ENCODE peak calls at places on chromosome X, in five cellular contexts. X is lower leg skin; W is HepG2; Y is tibial artery; B is CD8-positive, alpha-beta T cell. L is an unnamed sample.
A peak's percentile ranks its signal among the peaks of the same experiment; 100 is the strongest.

GRCh38 chrX:21438792-21439191 is 64.6 kb downstream of the CNKSR2 start:
- DNase-seq in Y (no peak), W (no peak), X (no peak), B (no peak), L (no peak)

GRCh38 chrX:74242050-74242449 is 61.9 kb upstream of the ZCCHC13 start:
- DNase-seq in B (no peak), W (peak; percentile 89), X (no peak), Y (no peak), L (no peak)

GRCh38 chrX:148049441-148049840 is 68.3 kb downstream of the FMR1NB start:
- DNase-seq in W (peak; percentile 22), B (no peak), Y (no peak), X (no peak), L (no peak)

GRCh38 chrX:69152398-69152797 is 12.9 kb downstream of the PJA1 start:
- DNase-seq in Y (peak; percentile 48), X (no peak), W (peak; percentile 21), B (no peak), L (peak; percentile 49)

GRCh38 chrX:106150701-106151100 is 17.4 kb upstream of the PWWP3B start:
- DNase-seq in W (no peak), Y (no peak), X (no peak), B (no peak), L (no peak)

GRCh38 chrX:1190596-1191145 is 21.8 kb downstream of the CRLF2 start:
- DNase-seq in Y (no peak), B (no peak), X (no peak), W (no peak), L (no peak)

GRCh38 chrX:63529961-63530360 is 178.8 kb upstream of the SPIN4 start:
- DNase-seq in B (no peak), W (no peak), Y (no peak), X (no peak), L (no peak)

GRCh38 chrX:133638285-133638684 is 223.0 kb upstream of the GPC4 start:
- DNase-seq in W (no peak), B (no peak), Y (no peak), X (no peak), L (no peak)

GRCh38 chrX:23788946-23789345 is 6.0 kb downstream of the SAT1 start:
- DNase-seq in B (no peak), X (no peak), W (no peak), Y (no peak), L (no peak)

GRCh38 chrX:7330551-7330950 is 182.6 kb upstream of the PUDP start:
- DNase-seq in X (no peak), Y (no peak), W (no peak), B (no peak), L (no peak)

GRCh38 chrX:17432158-17432557 is 57.2 kb downstream of the NHS start:
- DNase-seq in X (no peak), B (no peak), Y (no peak), W (no peak), L (no peak)

GRCh38 chrX:69077895-69078455 is 87.3 kb downstream of the PJA1 start:
- DNase-seq in B (no peak), W (no peak), Y (no peak), X (no peak), L (no peak)

GRCh38 chrX:96715412-96715940 is 30.8 kb downstream of the DIAPH2 start:
- DNase-seq in X (no peak), Y (no peak), B (no peak), W (no peak), L (peak; percentile 22)

GRCh38 chrX:9252182-9252581 is 212.7 kb upstream of the TBL1X start:
- DNase-seq in B (no peak), X (no peak), Y (no peak), W (no peak), L (no peak)

GRCh38 chrX:28997716-28998115 is 410.5 kb downstream of the IL1RAPL1 start:
- DNase-seq in Y (no peak), B (no peak), W (no peak), X (no peak), L (no peak)

GRCh38 chrX:103440621-103441020 is 64.3 kb downstream of the BEX3 start:
- DNase-seq in X (no peak), Y (no peak), W (no peak), B (no peak), L (no peak)

GRCh38 chrX:153825042-153825441 is 5.3 kb downstream of the PDZD4 start:
- DNase-seq in X (no peak), W (no peak), B (no peak), Y (no peak), L (no peak)

GRCh38 chrX:24594531-24594930 is 52.6 kb downstream of the PCYT1B start:
- DNase-seq in W (no peak), Y (no peak), X (no peak), B (no peak), L (no peak)

GRCh38 chrX:46543441-46543840 is 1.8 kb downstream of the ZNF674 start:
- DNase-seq in Y (no peak), W (no peak), X (no peak), B (no peak), L (no peak)

GRCh38 chrX:40154853-40155616 is 57.3 kb upstream of the BCOR start:
- DNase-seq in W (peak; percentile 87), B (no peak), Y (peak; percentile 84), X (peak; percentile 51), L (peak; percentile 46)

GRCh38 chrX:25344191-25344936 is 328.6 kb upstream of the ARX start:
- DNase-seq in X (no peak), W (no peak), Y (no peak), B (no peak), L (peak; percentile 6)

GRCh38 chrX:49266536-49267445 is 2.3 kb upstream of the FOXP3 start:
- DNase-seq in Y (no peak), B (no peak), X (no peak), W (no peak), L (no peak)

GRCh38 chrX:16215660-16216059 is 48.4 kb downstream of the MAGEB17 start:
- DNase-seq in B (no peak), X (no peak), Y (no peak), W (no peak), L (no peak)

GRCh38 chrX:84248226-84248625 is 60.2 kb upstream of the RPS6KA6 start:
- DNase-seq in Y (no peak), X (no peak), W (no peak), B (no peak), L (no peak)

GRCh38 chrX:15971696-15972095 is 117.1 kb upstream of the AP1S2 start:
- DNase-seq in B (no peak), Y (no peak), W (no peak), X (no peak), L (no peak)

DNA sequence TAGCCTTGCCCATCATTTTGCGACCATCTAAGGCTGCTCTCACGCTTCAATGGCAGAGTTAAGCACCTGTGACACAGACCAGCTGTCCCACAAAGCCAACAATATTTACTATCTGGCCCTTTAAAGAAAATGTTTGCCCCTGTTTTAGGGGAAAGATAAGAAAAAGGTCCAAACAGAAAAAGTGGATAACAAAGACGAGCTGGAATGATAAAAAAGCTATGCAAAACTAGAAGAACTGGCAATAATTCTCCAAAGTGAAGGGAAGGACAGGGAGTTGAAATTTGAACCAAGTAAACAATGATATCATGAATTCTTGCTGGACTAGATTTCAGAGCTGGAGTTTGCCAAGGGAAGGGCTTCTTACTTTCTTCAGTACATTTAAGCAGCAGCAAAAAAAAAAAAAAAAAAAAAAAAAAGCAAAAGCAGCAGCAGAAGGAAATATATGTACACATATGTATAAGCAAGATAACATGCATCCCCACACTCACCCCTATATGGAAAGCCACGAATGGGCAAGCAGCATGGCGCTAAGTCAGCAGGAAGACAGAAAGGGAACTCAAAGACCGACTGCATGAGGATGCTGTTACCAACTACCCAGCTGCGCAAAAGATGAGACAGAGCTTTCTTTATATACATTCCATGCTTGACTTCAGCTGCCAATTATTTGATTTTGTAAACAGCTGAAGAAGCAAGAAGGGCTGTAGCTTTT is 12.4 kb downstream of the TRAPPC2 start:
- DNase-seq in X (no peak), W (no peak), B (no peak), Y (no peak), L (peak; percentile 33)
- H3K4me3 ChIP-seq in X (no peak overlapping the region), W (no peak overlapping the region), B (no peak overlapping the region), Y (no peak overlapping the region), L (peak overlapping the region; percentile 7)

DNA sequence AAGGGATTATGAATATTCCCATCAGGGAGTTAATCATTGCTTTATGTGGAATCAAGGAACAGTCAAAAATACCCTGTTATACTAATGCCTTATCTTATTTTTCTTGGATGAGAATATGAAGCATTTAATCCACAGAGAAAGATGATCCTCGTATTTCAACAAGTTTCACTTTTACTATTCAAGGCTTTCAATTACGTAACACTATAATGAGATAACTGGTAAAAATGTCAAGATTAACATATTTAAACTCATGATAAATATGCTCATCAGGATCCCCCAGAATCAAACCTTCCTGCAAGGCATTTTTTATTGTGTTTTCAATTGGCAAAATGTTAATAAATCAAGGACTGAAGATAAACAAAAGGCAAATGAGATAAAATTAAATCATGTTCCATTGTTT is 5.1 kb downstream of the ZXDA start:
- DNase-seq in Y (no peak), B (no peak), X (no peak), W (no peak), L (no peak)
- H3K4me3 ChIP-seq in Y (no peak overlapping the region), B (no peak overlapping the region), X (no peak overlapping the region), W (no peak overlapping the region), L (peak overlapping the region; percentile 28)

GRCh38 chrX:155056877-155057792 is 13.8 kb downstream of the CMC4 start:
- DNase-seq in Y (peak; percentile 53), W (peak; percentile 43), X (peak; percentile 38), B (peak; percentile 40), L (peak; percentile 50)
- H3K4me3 ChIP-seq in Y (peak overlapping the region; percentile 6), W (no peak overlapping the region), X (no peak overlapping the region), B (peak overlapping the region; percentile 20), L (peak overlapping the region; percentile 29)

DNA sequence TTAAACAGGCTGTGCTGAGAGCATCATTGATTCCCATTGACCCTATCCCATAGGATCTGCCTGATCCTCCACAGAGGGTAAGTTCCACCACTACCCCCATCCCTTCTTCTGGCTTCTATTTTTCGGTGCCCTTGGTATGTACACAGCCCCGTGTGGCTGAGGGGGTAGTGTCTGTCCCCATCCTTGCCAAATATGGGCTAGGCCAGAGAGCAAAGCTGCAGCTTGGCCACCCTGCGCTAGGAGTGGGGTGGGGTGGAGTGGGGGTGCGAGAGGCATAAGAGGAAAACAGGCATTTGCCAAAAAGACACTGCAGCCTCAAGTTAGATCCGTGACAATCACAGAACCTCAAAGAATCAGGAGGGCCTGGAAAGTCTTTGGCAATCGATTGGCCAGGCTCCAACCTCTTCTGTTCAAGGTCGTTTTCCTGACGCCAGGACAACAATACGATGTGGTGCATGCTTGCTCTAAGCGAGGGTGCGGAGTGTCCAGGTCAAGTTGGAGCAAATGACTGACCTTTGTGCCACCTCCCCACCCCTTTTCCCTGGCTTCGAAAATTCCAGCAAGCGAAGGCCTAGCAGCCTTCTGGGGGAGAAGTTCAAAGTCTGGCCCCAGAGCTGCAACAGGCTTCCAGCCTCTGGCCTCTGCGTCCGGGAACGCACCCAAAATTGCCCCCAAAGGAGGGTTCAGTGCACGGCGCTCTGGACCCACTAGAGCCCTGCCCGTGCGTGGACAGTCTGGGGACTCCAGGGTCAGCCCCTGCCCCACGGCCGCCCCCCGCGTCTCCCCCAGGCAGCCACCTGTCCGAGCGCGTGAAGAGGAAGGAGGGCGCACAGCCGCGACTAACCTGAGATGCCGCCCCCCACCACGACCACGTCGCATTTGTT is 598 bp downstream of the MAOB start:
- DNase-seq in W (peak; percentile 87), Y (peak; percentile 37), X (no peak), B (no peak), L (no peak)
- H3K4me3 ChIP-seq in W (peak overlapping the region; percentile 42), Y (peak overlapping the region; percentile 57), X (no peak overlapping the region), B (no peak overlapping the region), L (no peak overlapping the region)

DNA sequence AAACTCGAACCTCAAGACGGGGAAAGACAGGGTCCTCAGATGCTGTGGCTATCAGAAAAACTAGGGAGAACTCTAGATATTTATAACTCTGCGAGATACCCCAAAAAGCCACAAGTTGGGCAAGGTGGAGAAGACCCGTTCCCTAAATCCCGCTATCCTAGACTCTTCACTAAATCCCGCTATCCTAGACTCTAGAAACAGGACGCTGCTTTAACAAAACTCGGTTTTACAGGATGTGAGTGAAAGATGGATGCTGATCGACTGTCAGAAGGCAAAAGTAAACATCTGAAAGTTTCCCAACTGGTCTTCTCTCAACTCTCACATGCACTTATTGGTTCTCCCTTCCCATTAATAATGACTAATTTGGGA is 270 bp downstream of the DNAAF6 start:
- DNase-seq in B (no peak), Y (no peak), X (no peak), W (no peak), L (no peak)
- H3K4me3 ChIP-seq in B (peak overlapping the region; percentile 71), Y (no peak overlapping the region), X (no peak overlapping the region), W (no peak overlapping the region), L (peak overlapping the region; percentile 76)